ENCODE peak calls at places on chromosomes 13 and 19, in four cellular contexts. K, N, U and X are unnamed samples.

GRCh38 chr13:114026128-114026880 is 52.4 kb upstream of the C13orf46 start:
- DNase-seq in K (no peak), N (no peak), U (no peak), X (no peak)

GRCh38 chr19:5466072-5466471 is 10.9 kb downstream of the ZNRF4 start:
- DNase-seq in K (no peak), N (no peak), U (no peak), X (no peak)

GRCh38 chr13:105346141-105346766 is 1189.2 kb downstream of the EFNB2 start:
- DNase-seq in K (peak), N (no peak), U (peak), X (no peak)

GRCh38 chr19:4456843-4457653 is 546 bp downstream of the UBXN6 start:
- DNase-seq in K (peak), N (peak), U (peak), X (no peak)

GRCh38 chr13:37531054-37531453 is 67.5 kb downstream of the POSTN start:
- DNase-seq in K (peak), N (no peak), U (peak), X (no peak)

GRCh38 chr13:29457299-29457698 is 138.2 kb downstream of the SLC7A1 start:
- DNase-seq in K (peak), N (no peak), U (peak), X (no peak)

GRCh38 chr13:72536668-72537399 is 190.6 kb downstream of the MZT1 start:
- DNase-seq in K (no peak), N (peak), U (no peak), X (no peak)

GRCh38 chr13:76522083-76522755 is 364.0 kb downstream of the KCTD12 start:
- DNase-seq in K (peak), N (no peak), U (no peak), X (no peak)

GRCh38 chr19:35224681-35225604 is 3.6 kb downstream of the FAM187B start:
- DNase-seq in K (no peak), N (peak), U (no peak), X (peak)

GRCh38 chr13:21338651-21339278 is 120.3 kb downstream of the ZDHHC20 start:
- DNase-seq in K (no peak), N (no peak), U (no peak), X (no peak)

GRCh38 chr13:46150134-46150693 is 31.8 kb downstream of the LCP1 start:
- DNase-seq in K (no peak), N (no peak), U (no peak), X (no peak)

GRCh38 chr13:32314271-32314967 is 744 bp downstream of the ZAR1L start:
- DNase-seq in K (no peak), N (peak), U (no peak), X (no peak)

GRCh38 chr19:9126900-9127405 is at the start of gene OR7G3:
- DNase-seq in K (no peak), N (no peak), U (no peak), X (no peak)

GRCh38 chr19:38326591-38326990 is 6.9 kb downstream of the KCNK6 start:
- DNase-seq in K (no peak), N (no peak), U (no peak), X (no peak)

GRCh38 chr19:1608414-1609391 is 3.4 kb upstream of the UQCR11 start:
- DNase-seq in K (no peak), N (no peak), U (no peak), X (no peak)

GRCh38 chr13:36329355-36329754 is 16.8 kb downstream of the SPART start:
- DNase-seq in K (no peak), N (no peak), U (peak), X (no peak)

GRCh38 chr13:100602472-100603142 is 14.0 kb upstream of the GGACT start:
- DNase-seq in K (no peak), N (no peak), U (no peak), X (no peak)

GRCh38 chr13:40176242-40176641 is 490.2 kb downstream of the FOXO1 start:
- DNase-seq in K (no peak), N (no peak), U (no peak), X (no peak)

GRCh38 chr13:96527497-96527896 is 437.6 kb downstream of the HS6ST3 start:
- DNase-seq in K (no peak), N (no peak), U (no peak), X (no peak)

GRCh38 chr13:49022472-49023144 is 46.9 kb downstream of the FNDC3A start:
- DNase-seq in K (peak), N (no peak), U (peak), X (no peak)

GRCh38 chr19:45025264-45025663 is 13.6 kb upstream of the CLASRP start:
- DNase-seq in K (no peak), N (no peak), U (no peak), X (no peak)

GRCh38 chr13:106133025-106133424 is 402.4 kb downstream of the EFNB2 start:
- DNase-seq in K (peak), N (no peak), U (peak), X (no peak)

GRCh38 chr19:55165952-55166529 is 372 bp downstream of the DNAAF3 start:
- DNase-seq in K (peak), N (peak), U (peak), X (peak)
- TF ChIP-seq CTCF in K (peak), N (peak), U (peak), X (peak)

DNA sequence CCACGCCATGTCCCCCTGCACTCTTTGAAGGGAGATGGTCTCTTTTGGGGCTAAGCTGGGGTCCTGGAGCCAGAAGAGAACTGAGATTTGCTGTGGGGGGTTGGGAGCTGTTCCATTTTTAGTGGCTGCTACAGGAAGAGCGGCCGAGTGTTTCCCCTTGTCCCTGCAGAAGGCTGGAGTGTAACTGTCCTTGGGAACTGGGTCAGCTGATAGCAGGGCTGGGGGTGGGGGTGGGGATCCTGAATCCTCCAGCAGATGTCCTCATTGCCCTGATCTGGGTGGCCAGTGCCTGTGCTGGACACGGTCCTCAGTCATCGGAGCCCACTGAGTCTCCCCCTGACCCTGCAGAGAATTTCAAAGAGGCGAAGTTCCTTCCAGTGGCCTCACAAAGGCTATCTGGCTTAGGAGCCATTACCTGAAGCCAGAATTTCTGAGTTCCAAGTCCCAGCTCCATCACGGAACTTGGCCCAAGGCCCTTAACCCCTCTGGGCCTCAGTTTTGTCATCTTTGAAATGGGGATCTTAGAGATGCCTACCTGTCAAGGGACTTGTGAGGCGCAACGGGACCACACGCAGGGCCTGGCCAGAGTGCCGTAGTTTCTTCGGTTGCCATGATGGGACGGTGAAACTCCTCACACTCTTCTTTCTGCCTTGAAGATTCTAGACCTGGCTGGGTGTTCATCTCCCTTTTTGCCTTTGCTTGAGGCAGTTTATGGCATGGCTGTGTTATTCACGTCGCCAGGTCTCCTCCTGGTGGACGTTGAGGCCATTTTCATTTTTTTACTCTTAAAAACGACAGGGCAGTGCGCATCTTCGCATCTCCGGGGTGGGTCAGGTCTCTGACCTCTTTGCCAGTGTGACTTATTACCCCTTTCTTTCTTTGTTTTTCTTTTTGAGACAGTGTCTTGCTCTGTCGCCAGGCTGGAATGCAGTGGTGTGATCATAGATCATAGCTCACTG is 51.9 kb downstream of the DNM2 start:
- DNase-seq in K (peak), N (peak), U (peak), X (no peak)
- TF ChIP-seq CTCF in K (peak), N (no peak), U (peak), X (peak)

GRCh38 chr13:109144693-109145437 is 515.5 kb downstream of the MYO16 start:
- DNase-seq in K (peak), N (no peak), U (peak), X (no peak)

GRCh38 chr13:109146393-109146792 is 517.0 kb downstream of the MYO16 start:
- DNase-seq in K (no peak), N (no peak), U (no peak), X (no peak)

GRCh38 chr13:109146912-109147624 is 517.7 kb downstream of the MYO16 start:
- DNase-seq in K (peak), N (no peak), U (peak), X (no peak)

GRCh38 chr13:109148243-109148642 is 518.8 kb downstream of the MYO16 start:
- DNase-seq in K (peak), N (no peak), U (peak), X (no peak)

DNA sequence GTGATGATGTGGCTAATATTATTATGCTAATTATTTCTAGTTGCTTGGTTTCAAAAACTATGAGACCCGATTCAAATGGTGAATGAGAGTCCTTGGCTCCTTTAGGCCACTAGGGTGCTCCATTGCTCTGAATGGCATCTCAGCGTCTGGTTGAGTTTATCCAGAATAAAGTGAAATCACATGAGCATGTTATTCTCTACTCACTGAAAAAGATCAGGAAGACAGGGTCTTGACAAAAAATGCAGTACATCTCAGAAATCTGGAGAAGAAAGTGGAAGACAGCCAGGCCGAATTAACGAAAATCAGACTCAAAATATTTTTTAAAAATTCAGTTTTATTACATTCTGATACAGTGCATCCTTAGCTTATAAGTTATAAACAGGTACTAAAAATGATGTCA is 516.2 kb downstream of the MYO16 start:
- DNase-seq in K (peak), N (peak), U (peak), X (no peak)
- TF ChIP-seq CTCF in K (peak), N (peak), U (peak), X (peak)

GRCh38 chr19:13850910-13851753 is 25.8 kb upstream of the NANOS3 start:
- DNase-seq in K (peak), N (peak), U (peak), X (peak)
- TF ChIP-seq CTCF in K (no peak), N (no peak), U (no peak), X (no peak)

GRCh38 chr13:52846567-52847321 is 1.7 kb downstream of the PCDH8 start:
- DNase-seq in K (peak), N (peak), U (no peak), X (no peak)
- TF ChIP-seq CTCF in K (peak), N (peak), U (peak), X (peak)